ENCODE peak calls at places on chromosome 10, in nine cellular contexts. L is body of pancreas, G is stomach, W is HCT116, J is mucosa of descending colon, U is Panc1, Y is hepatocyte, R is left ventricle myocardium inferior, Z is suprapubic skin. H is an unnamed sample. For H3K36me3, the result is how much of the 10 kb centered on the place peaks cover.

GRCh38 chr10:100982916-100983830 is 4.1 kb downstream of the MRPL43 start:
- DNase-seq in J (no peak), Z (peak), W (no peak), L (peak), G (peak), R (no peak), U (no peak), Y (no peak), H (no peak)

GRCh38 chr10:62248465-62248864 is 20.2 kb downstream of the RTKN2 start:
- DNase-seq in R (no peak), J (no peak), W (no peak), L (no peak), U (no peak), Z (no peak), Y (no peak), G (no peak), H (no peak)

GRCh38 chr10:49008056-49008455 is 68.4 kb upstream of the LRRC18 start:
- DNase-seq in W (no peak), L (no peak), G (no peak), R (peak), Y (no peak), U (no peak), Z (no peak), J (no peak), H (no peak)

GRCh38 chr10:21946946-21947345 is 56.6 kb downstream of the DNAJC1 start:
- DNase-seq in U (no peak), G (no peak), W (no peak), Y (no peak), Z (no peak), J (no peak), R (no peak), L (no peak), H (no peak)

GRCh38 chr10:18649364-18649959 is 1.9 kb downstream of the NSUN6 start:
- DNase-seq in W (no peak), U (no peak), J (no peak), Y (no peak), G (no peak), R (no peak), Z (no peak), L (no peak), H (no peak)

GRCh38 chr10:101047268-101047667 is 14.5 kb upstream of the KAZALD1 start:
- DNase-seq in L (no peak), R (no peak), W (no peak), Z (no peak), Y (no peak), G (no peak), J (no peak), U (no peak), H (no peak)

GRCh38 chr10:102645388-102645740 is 1.1 kb downstream of the TRIM8 start:
- DNase-seq in W (peak), Z (peak), Y (peak), U (peak), J (peak), L (peak), G (peak), R (peak), H (peak)

GRCh38 chr10:12419279-12419847 is 70.0 kb downstream of the CAMK1D start:
- DNase-seq in U (peak), R (no peak), W (peak), Y (peak), L (peak), Z (no peak), G (no peak), J (no peak), H (peak)

GRCh38 chr10:28788252-28788651 is 110.9 kb downstream of the BAMBI start:
- DNase-seq in Y (no peak), L (no peak), R (no peak), G (no peak), W (no peak), U (no peak), J (no peak), Z (no peak), H (no peak)

GRCh38 chr10:44395396-44395795 is 10.5 kb upstream of the CXCL12 start:
- DNase-seq in W (no peak), R (no peak), Z (no peak), G (no peak), U (no peak), L (no peak), J (peak), Y (no peak), H (no peak)

GRCh38 chr10:95246582-95247051 is 44.2 kb downstream of the PDLIM1 start:
- DNase-seq in L (peak), J (peak), G (peak), Y (peak), Z (peak), W (peak), U (no peak), R (peak), H (peak)

GRCh38 chr10:120755771-120756170 is 95.4 kb upstream of the WDR11 start:
- DNase-seq in R (no peak), W (no peak), U (no peak), J (no peak), Y (no peak), G (no peak), Z (no peak), L (no peak), H (no peak)

GRCh38 chr10:70619271-70620019 is 16.9 kb upstream of the PRF1 start:
- DNase-seq in R (no peak), Y (no peak), J (no peak), Z (no peak), W (peak), G (no peak), L (no peak), U (peak), H (peak)

GRCh38 chr10:58027431-58027830 is 240.3 kb downstream of the IPMK start:
- DNase-seq in W (no peak), L (no peak), Y (no peak), J (no peak), R (no peak), U (no peak), G (no peak), Z (no peak), H (no peak)

GRCh38 chr10:132974886-132975881 is 32.8 kb upstream of the CFAP46 start:
- DNase-seq in W (no peak), G (no peak), Z (no peak), L (no peak), J (no peak), Y (no peak), U (no peak), R (peak), H (no peak)

GRCh38 chr10:12783326-12783725 is 218.2 kb downstream of the CCDC3 start:
- DNase-seq in J (no peak), R (no peak), L (no peak), U (no peak), Y (no peak), Z (no peak), W (no peak), G (no peak), H (no peak)

GRCh38 chr10:102629661-102630614 is 14.3 kb upstream of the TRIM8 start:
- DNase-seq in U (no peak), L (no peak), Y (peak), G (no peak), J (no peak), R (no peak), Z (no peak), W (no peak), H (peak)

GRCh38 chr10:64174666-64175265 is 653.6 kb downstream of the REEP3 start:
- DNase-seq in J (no peak), L (no peak), W (no peak), R (no peak), Z (no peak), U (no peak), G (no peak), Y (no peak), H (no peak)

GRCh38 chr10:58219875-58220274 is 47.8 kb downstream of the IPMK start:
- DNase-seq in U (no peak), L (no peak), G (no peak), J (no peak), R (no peak), Y (no peak), Z (no peak), W (no peak), H (no peak)

GRCh38 chr10:35025916-35026315 is 64.2 kb downstream of the CUL2 start:
- DNase-seq in Z (no peak), W (no peak), Y (no peak), R (no peak), J (no peak), U (no peak), L (no peak), G (no peak), H (peak)

GRCh38 chr10:35027567-35027966 is 62.6 kb downstream of the CUL2 start:
- DNase-seq in J (no peak), R (no peak), L (no peak), Z (no peak), W (no peak), G (no peak), Y (no peak), U (no peak), H (peak)
- TF ChIP-seq CTCF in J (no peak), R (peak), L (peak), Z (no peak), W (peak), G (peak), Y (peak), U (peak), H (peak)

GRCh38 chr10:74114041-74114448 is 36.6 kb downstream of the AP3M1 start:
- DNase-seq in Z (no peak), W (no peak), L (no peak), J (no peak), G (no peak), R (no peak), Y (no peak), U (no peak), H (no peak)
- H3K36me3 ChIP-seq in Z (half or more), W (half or more), L (under half), J (under half), G (half or more), R (half or more), Y (under half), U (half or more), H (under half)

GRCh38 chr10:3072641-3073360 is 5.5 kb downstream of the PFKP start:
- DNase-seq in Y (no peak), R (no peak), J (no peak), Z (no peak), L (no peak), W (no peak), G (no peak), U (no peak), H (no peak)
- H3K4me3 ChIP-seq in Y (no peak), R (no peak), J (no peak), Z (no peak), L (no peak), W (no peak), G (no peak), U (no peak), H (no peak)

GRCh38 chr10:122725768-122726167 is 26.1 kb upstream of the C10orf120 start:
- DNase-seq in W (peak), L (no peak), U (no peak), G (no peak), R (no peak), Z (no peak), Y (no peak), J (no peak), H (no peak)
- TF ChIP-seq CTCF in W (peak), L (no peak), U (no peak), G (no peak), R (no peak), Z (no peak), Y (no peak), J (no peak), H (peak)

GRCh38 chr10:68340358-68341080 is 7.8 kb upstream of the PBLD start:
- DNase-seq in Y (no peak), J (no peak), G (no peak), U (no peak), Z (no peak), W (no peak), R (no peak), L (no peak), H (no peak)

GRCh38 chr10:68334672-68335467 is 2.1 kb upstream of the PBLD start:
- DNase-seq in G (no peak), Z (no peak), W (no peak), R (no peak), Y (no peak), L (no peak), U (no peak), J (no peak), H (no peak)

GRCh38 chr10:68333452-68333851 is 724 bp upstream of the PBLD start:
- DNase-seq in W (no peak), Z (no peak), J (no peak), U (no peak), Y (no peak), G (no peak), L (no peak), R (no peak), H (no peak)

GRCh38 chr10:68333905-68334431 is 1.2 kb upstream of the PBLD start:
- DNase-seq in R (no peak), U (no peak), L (no peak), Z (no peak), W (no peak), G (no peak), Y (no peak), J (no peak), H (no peak)

GRCh38 chr10:68336952-68337351 is 4.2 kb upstream of the PBLD start:
- DNase-seq in G (no peak), W (no peak), U (no peak), Z (no peak), J (no peak), Y (no peak), L (no peak), R (no peak), H (no peak)
- H3K36me3 ChIP-seq in G (under half), W (under half), U (half or more), Z (under half), J (under half), Y (under half), L (under half), R (under half), H (under half)

GRCh38 chr10:88999629-89000028 is 9.0 kb downstream of the FAS start:
- DNase-seq in R (no peak), W (no peak), U (no peak), Z (no peak), Y (no peak), G (no peak), J (no peak), L (no peak), H (peak)
- H3K4me3 ChIP-seq in R (peak), W (no peak), U (no peak), Z (peak), Y (no peak), G (no peak), J (no peak), L (no peak), H (no peak)

DNA sequence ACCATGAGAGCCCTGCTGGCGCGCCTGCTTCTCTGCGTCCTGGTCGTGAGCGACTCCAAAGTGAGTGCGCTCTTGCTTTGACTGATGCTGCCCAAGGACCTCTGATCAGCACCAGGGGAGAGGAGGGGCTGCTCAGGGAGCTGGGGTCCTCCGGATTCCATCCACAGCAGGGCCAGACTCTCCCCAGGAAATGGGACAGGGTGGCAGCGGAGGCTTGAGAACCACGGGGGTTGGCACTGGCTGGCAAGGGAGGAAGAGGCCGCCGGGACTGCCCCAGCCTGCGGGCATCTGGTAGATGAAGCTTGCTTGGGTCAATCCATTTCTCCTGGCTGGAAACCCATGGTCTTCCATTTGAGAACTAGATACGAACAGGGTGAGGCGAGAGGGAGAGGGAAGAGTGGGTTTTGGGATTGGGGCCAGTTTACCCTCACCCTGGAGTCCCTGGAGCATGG is 647 bp downstream of the PLAU start:
- DNase-seq in W (no peak), R (no peak), L (no peak), G (no peak), Y (no peak), Z (no peak), J (no peak), U (no peak), H (no peak)
- TF ChIP-seq CTCF in W (no peak), R (no peak), L (no peak), G (no peak), Y (no peak), Z (no peak), J (no peak), U (no peak), H (no peak)

H was measured in bronchial epithelial cell.